ENCODE peak calls at places on chromosomes 5 and 9, in six cellular contexts. H is adrenal gland, T is GM23338, V is dorsolateral prefrontal cortex, C is H9, U is AG04450. A is an unnamed sample.

GRCh38 chr5:139667001-139667729 is 19.0 kb downstream of the CXXC5 start:
- DNase-seq in H (no peak), T (no peak), V (no peak), C (no peak), U (no peak), A (no peak)

GRCh38 chr9:120680161-120680560 is 34.1 kb downstream of the MEGF9 start:
- DNase-seq in H (no peak), T (no peak), V (no peak), C (no peak), U (no peak), A (no peak)

GRCh38 chr9:36386396-36386795 is 13.7 kb downstream of the RNF38 start:
- DNase-seq in H (no peak), T (no peak), V (no peak), C (no peak), U (no peak), A (no peak)

GRCh38 chr9:131387394-131387793 is 6.5 kb upstream of the PRRC2B start:
- DNase-seq in H (no peak), T (no peak), V (no peak), C (no peak), U (no peak), A (no peak)

GRCh38 chr9:34187891-34188240 is 9.0 kb downstream of the UBAP1 start:
- DNase-seq in H (no peak), T (no peak), V (no peak), C (no peak), U (no peak), A (no peak)

GRCh38 chr9:3397726-3398125 is 128.1 kb downstream of the RFX3 start:
- DNase-seq in H (no peak), T (no peak), V (no peak), C (no peak), U (no peak), A (no peak)

GRCh38 chr9:119365291-119366027 is 3.8 kb downstream of the BRINP1 start:
- DNase-seq in H (peak), T (peak), V (peak), C (peak), U (no peak), A (peak)

GRCh38 chr5:36407396-36407795 is 105.7 kb upstream of the RANBP3L start:
- DNase-seq in H (no peak), T (no peak), V (no peak), C (no peak), U (no peak), A (no peak)

GRCh38 chr9:95188459-95188858 is 129.1 kb downstream of the FANCC start:
- DNase-seq in H (no peak), T (no peak), V (no peak), C (no peak), U (no peak), A (no peak)

GRCh38 chr9:127608104-127608966 is 3.7 kb upstream of the STXBP1 start:
- DNase-seq in H (peak), T (peak), V (peak), C (peak), U (no peak), A (peak)

GRCh38 chr5:131068893-131069643 is 96.0 kb downstream of the HINT1 start:
- DNase-seq in H (no peak), T (no peak), V (no peak), C (no peak), U (no peak), A (no peak)

GRCh38 chr5:23164971-23165370 is 311.8 kb upstream of the CDH12 start:
- DNase-seq in H (no peak), T (peak), V (no peak), C (no peak), U (no peak), A (no peak)

GRCh38 chr9:73780916-73781315 is 629.3 kb downstream of the ANXA1 start:
- DNase-seq in H (no peak), T (no peak), V (no peak), C (no peak), U (no peak), A (no peak)

GRCh38 chr5:67404261-67405100 is 207.9 kb upstream of the CD180 start:
- DNase-seq in H (no peak), T (no peak), V (no peak), C (no peak), U (no peak), A (no peak)

GRCh38 chr5:126016256-126016655 is 407.0 kb upstream of the GRAMD2B start:
- DNase-seq in H (no peak), T (no peak), V (peak), C (no peak), U (no peak), A (no peak)

GRCh38 chr9:21549251-21549765 is 67.2 kb upstream of the IFNE start:
- DNase-seq in H (no peak), T (no peak), V (no peak), C (no peak), U (peak), A (no peak)

GRCh38 chr9:136840877-136841645 is 1.2 kb upstream of the AJM1 start:
- DNase-seq in H (peak), T (peak), V (peak), C (peak), U (peak), A (peak)

GRCh38 chr5:55856511-55857246 is 5.5 kb downstream of the IL31RA start:
- DNase-seq in H (no peak), T (no peak), V (no peak), C (no peak), U (no peak), A (no peak)

GRCh38 chr5:149358294-149358651 is 427 bp downstream of the PCYOX1L start:
- DNase-seq in H (peak), T (peak), V (peak), C (no peak), U (no peak), A (peak)

GRCh38 chr9:134411451-134412297 is 85.4 kb downstream of the RXRA start:
- DNase-seq in H (no peak), T (no peak), V (no peak), C (no peak), U (no peak), A (no peak)

GRCh38 chr9:128114326-128115186 is 13.0 kb downstream of the PTGES2 start:
- DNase-seq in H (peak), T (no peak), V (no peak), C (peak), U (no peak), A (no peak)

GRCh38 chr5:51279983-51280382 is 103.3 kb upstream of the ISL1 start:
- DNase-seq in H (no peak), T (peak), V (peak), C (no peak), U (no peak), A (no peak)

GRCh38 chr5:151413800-151414199 is 33.6 kb upstream of the SLC36A1 start:
- DNase-seq in H (no peak), T (no peak), V (no peak), C (no peak), U (no peak), A (no peak)

GRCh38 chr9:113155911-113156559 is 5.2 kb downstream of the SLC31A2 start:
- DNase-seq in H (no peak), T (no peak), V (no peak), C (no peak), U (no peak), A (no peak)

GRCh38 chr9:69820955-69821788 is 555 bp downstream of the CFAP95 start:
- DNase-seq in H (no peak), T (no peak), V (no peak), C (no peak), U (no peak), A (no peak)

GRCh38 chr9:85713897-85714296 is 27.9 kb downstream of the AGTPBP1 start:
- DNase-seq in H (no peak), T (no peak), V (no peak), C (no peak), U (no peak), A (no peak)

GRCh38 chr9:131773911-131774379 is 34.1 kb upstream of the RAPGEF1 start:
- DNase-seq in H (peak), T (peak), V (no peak), C (peak), U (peak), A (peak)

GRCh38 chr9:26058111-26058895 is 380.1 kb upstream of the TUSC1 start:
- DNase-seq in H (no peak), T (no peak), V (no peak), C (no peak), U (no peak), A (no peak)

GRCh38 chr5:154286557-154286956 is 96.0 kb downstream of the GALNT10 start:
- DNase-seq in H (no peak), T (peak), V (no peak), C (no peak), U (no peak), A (no peak)

GRCh38 chr9:34551751-34552605 is 29.2 kb upstream of the ENHO start:
- DNase-seq in H (no peak), T (no peak), V (no peak), C (no peak), U (no peak), A (no peak)

GRCh38 chr5:66947458-66947857 is 249.1 kb downstream of the CD180 start:
- DNase-seq in H (no peak), T (no peak), V (no peak), C (no peak), U (no peak), A (no peak)

GRCh38 chr5:159208508-159209437 is 580 bp downstream of the RNF145 start:
- DNase-seq in H (peak), T (peak), V (peak), C (peak), U (no peak), A (peak)

GRCh38 chr5:105034335-105034734 is 1471.7 kb upstream of the NUDT12 start:
- DNase-seq in H (no peak), T (no peak), V (no peak), C (no peak), U (no peak), A (no peak)

GRCh38 chr5:79956173-79956670 is 34.8 kb downstream of the MTX3 start:
- DNase-seq in H (peak), T (no peak), V (no peak), C (peak), U (no peak), A (no peak)

GRCh38 chr5:6762697-6763096 is 49.5 kb downstream of the TENT4A start:
- DNase-seq in H (no peak), T (no peak), V (no peak), C (no peak), U (no peak), A (no peak)

GRCh38 chr5:149268928-149269557 is 2.6 kb upstream of the AFAP1L1 start:
- DNase-seq in H (no peak), T (peak), V (no peak), C (no peak), U (no peak), A (no peak)

GRCh38 chr5:124515494-124516222 is 230.8 kb downstream of the ZNF608 start:
- DNase-seq in H (no peak), T (no peak), V (no peak), C (no peak), U (no peak), A (no peak)

GRCh38 chr9:127865645-127866464 is 11.4 kb upstream of the ENG start:
- DNase-seq in H (no peak), T (no peak), V (no peak), C (no peak), U (no peak), A (no peak)

GRCh38 chr9:110580850-110581249 is 1.3 kb upstream of the SVEP1 start:
- DNase-seq in H (no peak), T (no peak), V (no peak), C (no peak), U (no peak), A (no peak)

DNA sequence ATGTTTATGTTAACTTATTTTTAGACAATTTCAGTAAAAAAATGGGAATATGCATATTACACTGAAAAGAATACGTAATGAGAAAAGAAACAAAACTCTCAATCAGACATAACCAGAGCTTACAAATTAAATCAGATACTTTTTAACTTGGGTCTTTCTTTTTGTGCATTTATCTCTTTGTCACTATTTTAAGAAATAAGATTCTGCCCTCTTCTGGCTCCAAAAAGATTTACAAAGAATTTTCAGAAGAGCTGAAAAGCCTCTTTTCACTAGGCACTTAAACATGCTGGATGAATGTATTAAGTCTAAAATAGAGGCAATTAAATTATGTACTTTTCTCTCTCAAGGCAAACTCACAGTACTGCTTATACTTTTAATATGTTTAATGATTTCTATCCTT is 55.5 kb downstream of the CEP120 start:
- DNase-seq in H (no peak), T (peak), V (no peak), C (no peak), U (no peak), A (no peak)
- TF ChIP-seq CTCF in H (no peak), T (no peak), V (peak), C (peak), U (peak), A (no peak)

GRCh38 chr5:15821506-15821905 is 321.5 kb downstream of the FBXL7 start:
- DNase-seq in H (no peak), T (no peak), V (no peak), C (no peak), U (no peak), A (no peak)
- H3K27ac ChIP-seq in H (no peak), T (no peak), V (no peak), C (no peak), U (no peak), A (no peak)

DNA sequence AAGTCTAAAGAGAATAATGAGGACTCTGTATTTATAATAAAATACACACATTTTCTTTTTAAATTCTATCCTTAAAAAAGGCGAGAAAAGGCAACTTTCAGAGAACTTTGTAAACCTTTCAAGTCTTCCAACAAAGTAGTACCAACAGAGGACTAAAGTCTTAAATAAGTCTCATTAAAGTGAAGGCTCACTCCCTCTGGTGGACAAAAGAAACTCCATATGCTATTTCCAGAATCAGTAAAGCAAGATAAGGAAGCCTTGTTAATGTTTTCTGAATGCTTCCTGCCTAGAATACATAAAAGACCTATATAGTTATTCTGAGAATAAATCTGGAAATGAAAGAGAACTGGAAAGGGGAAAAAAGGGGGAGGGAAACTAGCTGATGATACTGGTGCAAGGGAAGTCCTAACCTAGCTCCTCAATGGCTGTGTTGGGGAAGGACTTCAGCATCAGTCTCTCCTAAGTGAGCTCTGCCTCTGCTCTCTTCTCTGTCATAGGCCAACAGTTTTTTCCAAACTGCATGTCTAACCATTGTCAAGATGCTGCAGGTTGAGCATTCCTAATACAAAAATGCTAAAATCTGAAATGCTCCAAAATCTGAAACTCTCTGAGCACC is 7.2 kb downstream of the HMGCS1 start:
- DNase-seq in H (no peak), T (peak), V (no peak), C (no peak), U (peak), A (no peak)
- TF ChIP-seq CTCF in H (peak), T (peak), V (peak), C (peak), U (peak), A (peak)

GRCh38 chr9:98807811-98808195 is 333 bp downstream of the GALNT12 start:
- DNase-seq in H (no peak), T (peak), V (peak), C (no peak), U (no peak), A (peak)

GRCh38 chr9:98808411-98808815 is 943 bp downstream of the GALNT12 start:
- DNase-seq in H (no peak), T (peak), V (peak), C (no peak), U (no peak), A (peak)

GRCh38 chr9:98809311-98810105 is 2.0 kb downstream of the GALNT12 start:
- DNase-seq in H (peak), T (no peak), V (no peak), C (no peak), U (no peak), A (peak)

GRCh38 chr9:98810106-98810840 is 2.8 kb downstream of the GALNT12 start:
- DNase-seq in H (peak), T (no peak), V (no peak), C (no peak), U (no peak), A (no peak)

GRCh38 chr9:98808879-98809278 is 1.4 kb downstream of the GALNT12 start:
- DNase-seq in H (peak), T (no peak), V (no peak), C (no peak), U (no peak), A (no peak)
- H3K27ac ChIP-seq in H (no peak), T (no peak), V (no peak), C (no peak), U (no peak), A (peak)

GRCh38 chr5:65707663-65708062 is 14.2 kb downstream of the SGTB start:
- DNase-seq in H (no peak), T (no peak), V (no peak), C (no peak), U (no peak), A (no peak)

GRCh38 chr5:65699338-65699737 is 22.6 kb downstream of the SGTB start:
- DNase-seq in H (no peak), T (no peak), V (no peak), C (no peak), U (no peak), A (no peak)

GRCh38 chr5:65704608-65705239 is 17.2 kb downstream of the SGTB start:
- DNase-seq in H (no peak), T (no peak), V (no peak), C (no peak), U (no peak), A (no peak)

GRCh38 chr5:65696892-65697291 is 25.0 kb downstream of the SGTB start:
- DNase-seq in H (no peak), T (no peak), V (no peak), C (no peak), U (no peak), A (no peak)

GRCh38 chr5:65702036-65702435 is 19.9 kb downstream of the SGTB start:
- DNase-seq in H (no peak), T (no peak), V (no peak), C (no peak), U (no peak), A (no peak)
- TF ChIP-seq CTCF in H (no peak), T (no peak), V (no peak), C (no peak), U (no peak), A (no peak)

GRCh38 chr5:127031147-127031862 is 947 bp upstream of the MARCHF3 start:
- DNase-seq in H (no peak), T (peak), V (no peak), C (peak), U (no peak), A (no peak)
- H3K27ac ChIP-seq in H (peak), T (peak), V (peak), C (no peak), U (peak), A (peak)

GRCh38 chr5:92923885-92924284 is 657.1 kb downstream of the NR2F1-AS1 start:
- DNase-seq in H (no peak), T (peak), V (no peak), C (no peak), U (no peak), A (no peak)
- TF ChIP-seq CTCF in H (no peak), T (no peak), V (no peak), C (no peak), U (no peak), A (no peak)